ENCODE peak calls at places on chromosomes 11 and 22, in five cellular contexts. One of them, this sample, is unnamed. For H3K4me1, the result is how much of the 10 kb centered on the place peaks cover.

GRCh38 chr11:30381879-30382278 is 59.0 kb downstream of the ARL14EP start:
- DNase-seq in uterus: no peak
- DNase-seq in aorta: no peak
- DNase-seq in esophagus squamous epithelium: no peak
- DNase-seq in CD4-positive, alpha-beta memory T cell: no peak
- DNase-seq in this sample: no peak

GRCh38 chr22:40855104-40855959 is 1.1 kb downstream of the ST13 start:
- DNase-seq in uterus: peak
- DNase-seq in aorta: no peak
- DNase-seq in esophagus squamous epithelium: no peak
- DNase-seq in CD4-positive, alpha-beta memory T cell: peak
- DNase-seq in this sample: no peak

GRCh38 chr11:128653828-128654231 is 40.0 kb upstream of the FLI1 start:
- DNase-seq in uterus: peak
- DNase-seq in aorta: no peak
- DNase-seq in esophagus squamous epithelium: no peak
- DNase-seq in CD4-positive, alpha-beta memory T cell: no peak
- DNase-seq in this sample: peak

GRCh38 chr11:20057055-20057943 is 103.0 kb downstream of the DBX1 start:
- DNase-seq in uterus: no peak
- DNase-seq in aorta: no peak
- DNase-seq in esophagus squamous epithelium: no peak
- DNase-seq in CD4-positive, alpha-beta memory T cell: no peak
- DNase-seq in this sample: no peak

GRCh38 chr11:110434952-110435779 is 5.4 kb downstream of the FDX1 start:
- DNase-seq in uterus: no peak
- DNase-seq in aorta: no peak
- DNase-seq in esophagus squamous epithelium: no peak
- DNase-seq in CD4-positive, alpha-beta memory T cell: peak
- DNase-seq in this sample: no peak

GRCh38 chr11:18771266-18772035 is 20.1 kb downstream of the PTPN5 start:
- DNase-seq in uterus: no peak
- DNase-seq in aorta: no peak
- DNase-seq in esophagus squamous epithelium: no peak
- DNase-seq in CD4-positive, alpha-beta memory T cell: no peak
- DNase-seq in this sample: no peak

GRCh38 chr11:102026217-102026616 is 21.0 kb upstream of the CFAP300 start:
- DNase-seq in uterus: no peak
- DNase-seq in aorta: no peak
- DNase-seq in esophagus squamous epithelium: no peak
- DNase-seq in CD4-positive, alpha-beta memory T cell: no peak
- DNase-seq in this sample: no peak

GRCh38 chr11:75481602-75482309 is 44.0 kb downstream of the GDPD5 start:
- DNase-seq in uterus: no peak
- DNase-seq in aorta: no peak
- DNase-seq in esophagus squamous epithelium: no peak
- DNase-seq in CD4-positive, alpha-beta memory T cell: no peak
- DNase-seq in this sample: no peak

GRCh38 chr22:23218867-23219251 is 38.5 kb downstream of the BCR start:
- DNase-seq in uterus: no peak
- DNase-seq in aorta: no peak
- DNase-seq in esophagus squamous epithelium: no peak
- DNase-seq in CD4-positive, alpha-beta memory T cell: no peak
- DNase-seq in this sample: peak

GRCh38 chr22:30222321-30222720 is 24.2 kb downstream of the LIF start:
- DNase-seq in uterus: no peak
- DNase-seq in aorta: no peak
- DNase-seq in esophagus squamous epithelium: no peak
- DNase-seq in CD4-positive, alpha-beta memory T cell: no peak
- DNase-seq in this sample: no peak

GRCh38 chr11:36057372-36058045 is 113.6 kb downstream of the LDLRAD3 start:
- DNase-seq in uterus: peak
- DNase-seq in aorta: no peak
- DNase-seq in esophagus squamous epithelium: no peak
- DNase-seq in CD4-positive, alpha-beta memory T cell: no peak
- DNase-seq in this sample: no peak

GRCh38 chr22:45053094-45053493 is 43.3 kb upstream of the PHF21B start:
- DNase-seq in uterus: no peak
- DNase-seq in aorta: no peak
- DNase-seq in esophagus squamous epithelium: no peak
- DNase-seq in CD4-positive, alpha-beta memory T cell: no peak
- DNase-seq in this sample: no peak

GRCh38 chr22:45059296-45059695 is 49.5 kb upstream of the PHF21B start:
- DNase-seq in uterus: no peak
- DNase-seq in aorta: no peak
- DNase-seq in esophagus squamous epithelium: no peak
- DNase-seq in CD4-positive, alpha-beta memory T cell: no peak
- DNase-seq in this sample: no peak

GRCh38 chr22:45058622-45058912 is 48.8 kb upstream of the PHF21B start:
- DNase-seq in uterus: no peak
- DNase-seq in aorta: no peak
- DNase-seq in esophagus squamous epithelium: no peak
- DNase-seq in CD4-positive, alpha-beta memory T cell: no peak
- DNase-seq in this sample: no peak

GRCh38 chr22:45053571-45053970 is 43.8 kb upstream of the PHF21B start:
- DNase-seq in uterus: no peak
- DNase-seq in aorta: no peak
- DNase-seq in esophagus squamous epithelium: no peak
- DNase-seq in CD4-positive, alpha-beta memory T cell: no peak
- DNase-seq in this sample: no peak

GRCh38 chr22:45055936-45056335 is 46.1 kb upstream of the PHF21B start:
- DNase-seq in uterus: no peak
- DNase-seq in aorta: no peak
- DNase-seq in esophagus squamous epithelium: no peak
- DNase-seq in CD4-positive, alpha-beta memory T cell: no peak
- DNase-seq in this sample: no peak
- H3K4me3 ChIP-seq in uterus: no peak
- H3K4me3 ChIP-seq in aorta: no peak
- H3K4me3 ChIP-seq in esophagus squamous epithelium: no peak
- H3K4me3 ChIP-seq in CD4-positive, alpha-beta memory T cell: no peak
- H3K4me3 ChIP-seq in this sample: no peak

GRCh38 chr11:8841899-8842298 is 69.1 kb upstream of the AKIP1 start:
- DNase-seq in uterus: no peak
- DNase-seq in aorta: no peak
- DNase-seq in esophagus squamous epithelium: no peak
- DNase-seq in CD4-positive, alpha-beta memory T cell: no peak
- DNase-seq in this sample: no peak
- H3K4me1 ChIP-seq in uterus: under half
- H3K4me1 ChIP-seq in aorta: under half
- H3K4me1 ChIP-seq in esophagus squamous epithelium: under half
- H3K4me1 ChIP-seq in CD4-positive, alpha-beta memory T cell: under half
- H3K4me1 ChIP-seq in this sample: under half

DNA sequence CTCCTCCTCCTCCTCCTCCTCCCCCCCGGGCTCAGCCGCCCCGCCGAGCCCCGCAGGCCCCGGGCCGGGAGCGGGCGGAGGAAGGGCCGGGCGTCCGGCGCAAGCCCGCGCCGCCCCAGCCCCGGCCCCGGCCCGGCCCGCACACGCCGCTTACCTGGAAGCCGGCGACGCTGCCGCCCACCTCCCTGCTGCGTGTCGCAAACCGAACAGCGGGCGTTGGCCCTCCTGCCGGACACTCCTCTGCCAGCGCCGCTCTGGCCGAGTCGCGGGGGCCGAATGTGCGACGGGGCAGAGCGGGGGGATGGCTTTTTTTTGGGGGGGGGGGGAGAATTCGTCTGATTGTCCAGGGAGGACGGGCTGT is 1.1 kb downstream of the IGF2 start:
- DNase-seq in uterus: no peak
- DNase-seq in aorta: no peak
- DNase-seq in esophagus squamous epithelium: no peak
- DNase-seq in CD4-positive, alpha-beta memory T cell: no peak
- DNase-seq in this sample: no peak
- H3K4me3 ChIP-seq in uterus: peak
- H3K4me3 ChIP-seq in aorta: peak
- H3K4me3 ChIP-seq in esophagus squamous epithelium: no peak
- H3K4me3 ChIP-seq in CD4-positive, alpha-beta memory T cell: no peak
- H3K4me3 ChIP-seq in this sample: no peak

GRCh38 chr22:21599053-21599893 is 30.5 kb downstream of the YDJC start:
- DNase-seq in uterus: no peak
- DNase-seq in aorta: no peak
- DNase-seq in esophagus squamous epithelium: no peak
- DNase-seq in CD4-positive, alpha-beta memory T cell: no peak
- DNase-seq in this sample: no peak

GRCh38 chr22:21603973-21604372 is 25.8 kb downstream of the YDJC start:
- DNase-seq in uterus: no peak
- DNase-seq in aorta: no peak
- DNase-seq in esophagus squamous epithelium: no peak
- DNase-seq in CD4-positive, alpha-beta memory T cell: no peak
- DNase-seq in this sample: no peak

GRCh38 chr22:21606775-21607174 is 23.0 kb downstream of the YDJC start:
- DNase-seq in uterus: no peak
- DNase-seq in aorta: no peak
- DNase-seq in esophagus squamous epithelium: no peak
- DNase-seq in CD4-positive, alpha-beta memory T cell: no peak
- DNase-seq in this sample: no peak

GRCh38 chr22:21605887-21606564 is 23.8 kb downstream of the YDJC start:
- DNase-seq in uterus: no peak
- DNase-seq in aorta: no peak
- DNase-seq in esophagus squamous epithelium: no peak
- DNase-seq in CD4-positive, alpha-beta memory T cell: no peak
- DNase-seq in this sample: no peak

DNA sequence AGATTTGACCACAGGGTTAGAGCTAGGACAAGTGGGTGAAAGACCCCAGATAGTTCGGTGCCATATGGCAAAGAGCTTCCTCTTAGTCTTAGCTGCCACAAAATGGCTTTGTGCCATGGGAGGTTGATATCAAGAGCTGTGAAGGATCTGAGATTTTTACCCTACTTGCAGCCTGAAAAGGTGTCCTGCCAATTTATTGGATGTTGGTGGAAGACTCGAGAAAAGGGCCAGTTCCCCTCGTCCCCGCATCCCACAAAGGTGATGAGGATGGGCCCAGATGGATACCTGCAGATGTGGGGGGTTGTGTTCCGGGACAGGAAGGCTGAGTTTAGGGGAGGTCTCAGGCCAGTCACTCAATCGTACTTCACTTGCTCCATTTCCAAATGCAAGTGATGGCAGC is 27.2 kb downstream of the YDJC start:
- DNase-seq in uterus: no peak
- DNase-seq in aorta: no peak
- DNase-seq in esophagus squamous epithelium: no peak
- DNase-seq in CD4-positive, alpha-beta memory T cell: no peak
- DNase-seq in this sample: no peak
- H3K4me1 ChIP-seq in uterus: under half
- H3K4me1 ChIP-seq in aorta: under half
- H3K4me1 ChIP-seq in esophagus squamous epithelium: under half
- H3K4me1 ChIP-seq in CD4-positive, alpha-beta memory T cell: under half
- H3K4me1 ChIP-seq in this sample: under half

DNA sequence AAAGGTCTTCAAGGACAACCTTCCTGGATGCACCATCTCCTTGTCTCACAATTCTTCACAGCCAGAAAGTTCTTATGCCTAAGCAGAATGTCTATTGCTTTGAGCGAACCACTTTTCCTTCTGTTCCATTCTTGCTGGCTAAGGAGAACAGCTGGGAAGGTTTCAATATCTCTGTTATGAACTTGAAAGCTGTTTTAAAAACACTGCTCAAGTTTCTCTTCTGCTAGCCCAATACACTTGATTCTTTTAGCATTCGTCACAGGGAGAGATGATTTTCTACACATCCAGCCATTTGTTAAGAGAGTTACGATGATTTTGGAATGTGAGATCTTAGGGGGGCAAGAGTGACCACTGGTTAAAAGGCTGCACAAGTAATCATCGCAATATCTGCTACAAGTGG is 249.3 kb downstream of the KIRREL3 start:
- DNase-seq in uterus: no peak
- DNase-seq in aorta: no peak
- DNase-seq in esophagus squamous epithelium: no peak
- DNase-seq in CD4-positive, alpha-beta memory T cell: no peak
- DNase-seq in this sample: no peak
- H3K4me3 ChIP-seq in uterus: no peak
- H3K4me3 ChIP-seq in aorta: no peak
- H3K4me3 ChIP-seq in esophagus squamous epithelium: no peak
- H3K4me3 ChIP-seq in CD4-positive, alpha-beta memory T cell: no peak
- H3K4me3 ChIP-seq in this sample: no peak

GRCh38 chr11:121463689-121464335 is 11.0 kb upstream of the SORL1-AS1 start:
- DNase-seq in uterus: no peak
- DNase-seq in aorta: no peak
- DNase-seq in esophagus squamous epithelium: no peak
- DNase-seq in CD4-positive, alpha-beta memory T cell: no peak
- DNase-seq in this sample: no peak

GRCh38 chr11:121461843-121462242 is 9.1 kb upstream of the SORL1-AS1 start:
- DNase-seq in uterus: no peak
- DNase-seq in aorta: no peak
- DNase-seq in esophagus squamous epithelium: no peak
- DNase-seq in CD4-positive, alpha-beta memory T cell: no peak
- DNase-seq in this sample: no peak

GRCh38 chr11:121466063-121466794 is 13.5 kb upstream of the SORL1-AS1 start:
- DNase-seq in uterus: peak
- DNase-seq in aorta: peak
- DNase-seq in esophagus squamous epithelium: no peak
- DNase-seq in CD4-positive, alpha-beta memory T cell: peak
- DNase-seq in this sample: peak

GRCh38 chr11:121465709-121466062 is 12.9 kb upstream of the SORL1-AS1 start:
- DNase-seq in uterus: no peak
- DNase-seq in aorta: no peak
- DNase-seq in esophagus squamous epithelium: no peak
- DNase-seq in CD4-positive, alpha-beta memory T cell: no peak
- DNase-seq in this sample: no peak

GRCh38 chr11:121464352-121464946 is 11.7 kb upstream of the SORL1-AS1 start:
- DNase-seq in uterus: peak
- DNase-seq in aorta: peak
- DNase-seq in esophagus squamous epithelium: no peak
- DNase-seq in CD4-positive, alpha-beta memory T cell: peak
- DNase-seq in this sample: peak
- H3K4me1 ChIP-seq in uterus: under half
- H3K4me1 ChIP-seq in aorta: under half
- H3K4me1 ChIP-seq in esophagus squamous epithelium: half or more
- H3K4me1 ChIP-seq in CD4-positive, alpha-beta memory T cell: half or more
- H3K4me1 ChIP-seq in this sample: under half

This sample was measured in left lung.